ENCODE peak calls at places on chromosomes 4 and X, in four cellular contexts. P is kidney tubule cell, T is fibroblast of the aortic adventitia, Z is HEK293T. Q is an unnamed sample.

GRCh38 chr4:18111100-18111499 is 89.5 kb upstream of the LCORL start:
- DNase-seq in Z (no peak), P (no peak), T (no peak), Q (no peak)

GRCh38 chr4:173243321-173243720 is 74.7 kb downstream of the GALNT7 start:
- DNase-seq in Z (no peak), T (peak; percentile 33), P (peak; percentile 84), Q (peak; percentile 80)

GRCh38 chrX:18424482-18425198 is 768 bp upstream of the CDKL5 start:
- DNase-seq in T (peak; percentile 23), P (peak; percentile 61), Z (peak; percentile 34), Q (no peak)

GRCh38 chr4:101183658-101184373 is 163.5 kb downstream of the PPP3CA start:
- DNase-seq in T (peak; percentile 10), P (peak; percentile 75), Z (no peak), Q (peak; percentile 77)

GRCh38 chrX:23127586-23127985 is 127.8 kb downstream of the DDX53 start:
- DNase-seq in T (no peak), Z (no peak), P (no peak), Q (no peak)

GRCh38 chr4:2132438-2132837 is 73.3 kb downstream of the NAT8L start:
- DNase-seq in P (no peak), Z (no peak), T (no peak), Q (no peak)

GRCh38 chrX:48786341-48786800 is at the start of gene GATA1:
- DNase-seq in Z (no peak), T (no peak), P (no peak), Q (no peak)

GRCh38 chr4:143391895-143392294 is 55.2 kb downstream of the GAB1 start:
- DNase-seq in P (no peak), T (peak; percentile 87), Z (no peak), Q (no peak)

GRCh38 chr4:12409507-12410190 is 981.0 kb upstream of the HS3ST1 start:
- DNase-seq in T (peak; percentile 80), P (peak; percentile 78), Z (no peak), Q (peak; percentile 42)

GRCh38 chr4:4854649-4855292 is 4.7 kb upstream of the MSX1 start:
- DNase-seq in Z (no peak), P (no peak), T (no peak), Q (no peak)

GRCh38 chr4:40576651-40577480 is 52.8 kb downstream of the RBM47 start:
- DNase-seq in P (peak; percentile 100), Z (no peak), T (peak; percentile 95), Q (peak; percentile 99)

GRCh38 chrX:136496359-136496767 is 1.0 kb upstream of the HTATSF1 start:
- DNase-seq in T (no peak), Z (no peak), P (no peak), Q (no peak)